ENCODE peak calls at places on chromosomes 16 and 17, in seven cellular contexts. One of them, this sample, is unnamed.

GRCh38 chr17:73371285-73371684 is 59.5 kb upstream of the CDC42EP4 start:
- DNase-seq in AG10803: peak
- DNase-seq in body of pancreas: no peak
- DNase-seq in endodermal cell: no peak
- DNase-seq in H1: no peak
- DNase-seq in A549: no peak
- DNase-seq in OCI-LY7: no peak
- DNase-seq in this sample: no peak

GRCh38 chr17:8954339-8954738 is 11.2 kb downstream of the PIK3R5 start:
- DNase-seq in H1: no peak
- DNase-seq in body of pancreas: no peak
- DNase-seq in A549: no peak
- DNase-seq in AG10803: no peak
- DNase-seq in OCI-LY7: peak
- DNase-seq in endodermal cell: peak
- DNase-seq in this sample: peak

GRCh38 chr17:36849871-36850348 is 87.4 kb upstream of the LHX1 start:
- DNase-seq in A549: peak
- DNase-seq in endodermal cell: peak
- DNase-seq in OCI-LY7: peak
- DNase-seq in AG10803: peak
- DNase-seq in H1: no peak
- DNase-seq in body of pancreas: no peak
- DNase-seq in this sample: no peak

GRCh38 chr17:64573214-64573613 is 66.4 kb downstream of the CEP95 start:
- DNase-seq in body of pancreas: no peak
- DNase-seq in endodermal cell: no peak
- DNase-seq in A549: no peak
- DNase-seq in H1: no peak
- DNase-seq in OCI-LY7: no peak
- DNase-seq in AG10803: no peak
- DNase-seq in this sample: no peak

GRCh38 chr17:47848198-47848513 is 2.8 kb downstream of the SP6 start:
- DNase-seq in OCI-LY7: no peak
- DNase-seq in AG10803: no peak
- DNase-seq in body of pancreas: no peak
- DNase-seq in A549: no peak
- DNase-seq in endodermal cell: no peak
- DNase-seq in H1: no peak
- DNase-seq in this sample: no peak

GRCh38 chr17:72193395-72194106 is 72.7 kb downstream of the SOX9 start:
- DNase-seq in body of pancreas: no peak
- DNase-seq in H1: no peak
- DNase-seq in A549: no peak
- DNase-seq in endodermal cell: peak
- DNase-seq in AG10803: peak
- DNase-seq in OCI-LY7: no peak
- DNase-seq in this sample: no peak

GRCh38 chr16:9687737-9688319 is 494.4 kb downstream of the GRIN2A start:
- DNase-seq in body of pancreas: no peak
- DNase-seq in endodermal cell: no peak
- DNase-seq in A549: no peak
- DNase-seq in AG10803: no peak
- DNase-seq in H1: no peak
- DNase-seq in OCI-LY7: no peak
- DNase-seq in this sample: no peak

GRCh38 chr17:55699178-55699865 is 23.3 kb downstream of the TMEM100 start:
- DNase-seq in AG10803: no peak
- DNase-seq in body of pancreas: no peak
- DNase-seq in endodermal cell: no peak
- DNase-seq in OCI-LY7: no peak
- DNase-seq in H1: no peak
- DNase-seq in A549: no peak
- DNase-seq in this sample: no peak

GRCh38 chr17:14772776-14773175 is 471.9 kb downstream of the HS3ST3B1 start:
- DNase-seq in A549: no peak
- DNase-seq in endodermal cell: no peak
- DNase-seq in body of pancreas: no peak
- DNase-seq in AG10803: no peak
- DNase-seq in OCI-LY7: no peak
- DNase-seq in H1: no peak
- DNase-seq in this sample: peak

GRCh38 chr17:59765038-59765437 is 57.6 kb downstream of the VMP1 start:
- DNase-seq in AG10803: no peak
- DNase-seq in body of pancreas: no peak
- DNase-seq in H1: no peak
- DNase-seq in A549: no peak
- DNase-seq in OCI-LY7: no peak
- DNase-seq in endodermal cell: peak
- DNase-seq in this sample: no peak

GRCh38 chr16:49116873-49117272 is 164.8 kb downstream of the CBLN1 start:
- DNase-seq in H1: no peak
- DNase-seq in OCI-LY7: no peak
- DNase-seq in A549: no peak
- DNase-seq in endodermal cell: no peak
- DNase-seq in body of pancreas: no peak
- DNase-seq in AG10803: no peak
- DNase-seq in this sample: no peak

GRCh38 chr17:31273511-31273910 is 23.5 kb downstream of the OMG start:
- DNase-seq in H1: no peak
- DNase-seq in endodermal cell: no peak
- DNase-seq in body of pancreas: no peak
- DNase-seq in OCI-LY7: no peak
- DNase-seq in A549: no peak
- DNase-seq in AG10803: no peak
- DNase-seq in this sample: no peak

GRCh38 chr17:21113706-21114105 is 13.1 kb upstream of the DHRS7B start:
- DNase-seq in body of pancreas: no peak
- DNase-seq in A549: no peak
- DNase-seq in H1: no peak
- DNase-seq in endodermal cell: no peak
- DNase-seq in AG10803: no peak
- DNase-seq in OCI-LY7: no peak
- DNase-seq in this sample: no peak

GRCh38 chr16:57556941-57557541 is 14.6 kb downstream of the ADGRG5 start:
- DNase-seq in endodermal cell: peak
- DNase-seq in AG10803: no peak
- DNase-seq in body of pancreas: no peak
- DNase-seq in H1: no peak
- DNase-seq in A549: no peak
- DNase-seq in OCI-LY7: no peak
- DNase-seq in this sample: no peak

GRCh38 chr16:3938843-3939624 is 58.5 kb upstream of the CREBBP start:
- DNase-seq in body of pancreas: peak
- DNase-seq in H1: peak
- DNase-seq in AG10803: peak
- DNase-seq in endodermal cell: peak
- DNase-seq in OCI-LY7: peak
- DNase-seq in A549: peak
- DNase-seq in this sample: peak

GRCh38 chr17:52737071-52737470 is 578.6 kb upstream of the CA10 start:
- DNase-seq in H1: no peak
- DNase-seq in OCI-LY7: no peak
- DNase-seq in endodermal cell: no peak
- DNase-seq in body of pancreas: no peak
- DNase-seq in A549: no peak
- DNase-seq in AG10803: no peak
- DNase-seq in this sample: no peak

GRCh38 chr17:34451313-34451712 is 88.3 kb upstream of the CCL1 start:
- DNase-seq in body of pancreas: no peak
- DNase-seq in AG10803: no peak
- DNase-seq in H1: no peak
- DNase-seq in OCI-LY7: no peak
- DNase-seq in A549: no peak
- DNase-seq in endodermal cell: no peak
- DNase-seq in this sample: no peak

DNA sequence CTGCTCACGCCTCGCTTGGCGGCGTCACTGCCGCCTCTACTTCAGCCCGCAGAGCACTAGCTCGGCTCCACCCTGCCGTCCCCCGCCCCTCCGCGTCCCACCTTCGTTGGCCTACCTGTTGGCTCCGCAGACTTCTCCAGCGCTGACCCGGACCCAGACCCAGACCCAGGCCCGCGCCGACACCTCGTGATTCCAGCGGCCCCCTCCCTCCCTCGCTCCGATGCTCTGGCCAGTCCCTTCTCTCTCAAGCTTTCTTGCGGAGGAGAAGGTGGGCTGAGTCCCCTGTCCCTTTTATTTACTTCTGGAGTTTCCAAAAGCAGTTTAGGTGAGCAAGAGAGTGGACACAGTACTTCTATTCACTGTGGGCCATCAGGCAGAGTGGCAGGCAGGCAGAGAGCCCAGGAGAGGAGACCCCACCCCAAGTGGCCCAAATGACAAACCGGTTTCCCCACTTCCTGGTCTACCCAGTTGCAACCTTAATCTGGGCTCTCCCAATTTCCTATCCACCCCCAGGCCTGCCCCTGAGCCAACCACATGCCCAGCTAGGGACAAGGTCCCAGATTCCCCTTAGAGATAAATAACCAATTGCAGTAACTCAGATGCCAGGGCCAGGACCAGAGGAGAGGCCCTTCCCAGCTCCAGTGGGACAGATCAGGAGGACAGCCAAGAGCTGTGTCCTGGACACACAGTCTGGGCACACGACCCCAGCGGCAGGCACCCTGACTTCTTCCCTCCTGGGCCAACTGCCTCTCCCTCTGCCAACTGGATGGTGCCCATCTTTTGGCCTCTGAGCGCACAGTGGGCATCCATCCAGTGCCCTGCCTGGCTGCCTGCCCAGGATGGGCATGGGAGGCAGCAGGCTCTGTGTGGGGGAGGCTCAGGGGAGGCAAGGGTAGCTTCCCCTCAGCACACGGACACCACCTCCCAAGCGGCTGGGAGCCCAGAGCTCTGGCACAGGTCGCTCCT is 1.2 kb upstream of the SRCIN1 start:
- DNase-seq in H1: no peak
- DNase-seq in body of pancreas: peak
- DNase-seq in OCI-LY7: no peak
- DNase-seq in A549: no peak
- DNase-seq in endodermal cell: peak
- DNase-seq in AG10803: no peak
- DNase-seq in this sample: no peak
- TF ChIP-seq CTCF in H1: no peak
- TF ChIP-seq CTCF in body of pancreas: no peak
- TF ChIP-seq CTCF in OCI-LY7: peak
- TF ChIP-seq CTCF in A549: peak
- TF ChIP-seq CTCF in endodermal cell: no peak
- TF ChIP-seq CTCF in AG10803: no peak
- TF ChIP-seq CTCF in this sample: peak

GRCh38 chr16:80707686-80708085 is 96.7 kb downstream of the CDYL2 start:
- DNase-seq in A549: no peak
- DNase-seq in endodermal cell: no peak
- DNase-seq in H1: no peak
- DNase-seq in OCI-LY7: no peak
- DNase-seq in AG10803: no peak
- DNase-seq in body of pancreas: no peak
- DNase-seq in this sample: no peak
- TF ChIP-seq CTCF in A549: no peak
- TF ChIP-seq CTCF in endodermal cell: no peak
- TF ChIP-seq CTCF in H1: no peak
- TF ChIP-seq CTCF in OCI-LY7: no peak
- TF ChIP-seq CTCF in AG10803: no peak
- TF ChIP-seq CTCF in body of pancreas: no peak
- TF ChIP-seq CTCF in this sample: no peak

GRCh38 chr17:76496464-76496863 is 4.8 kb downstream of the RHBDF2 start:
- DNase-seq in A549: no peak
- DNase-seq in body of pancreas: no peak
- DNase-seq in H1: no peak
- DNase-seq in AG10803: no peak
- DNase-seq in endodermal cell: no peak
- DNase-seq in OCI-LY7: no peak
- DNase-seq in this sample: no peak

GRCh38 chr17:76500074-76500744 is 1.0 kb downstream of the RHBDF2 start:
- DNase-seq in endodermal cell: no peak
- DNase-seq in AG10803: no peak
- DNase-seq in body of pancreas: no peak
- DNase-seq in H1: no peak
- DNase-seq in OCI-LY7: peak
- DNase-seq in A549: no peak
- DNase-seq in this sample: no peak

GRCh38 chr17:76498886-76499667 is 2.1 kb downstream of the RHBDF2 start:
- DNase-seq in H1: no peak
- DNase-seq in OCI-LY7: peak
- DNase-seq in AG10803: no peak
- DNase-seq in body of pancreas: no peak
- DNase-seq in endodermal cell: no peak
- DNase-seq in A549: no peak
- DNase-seq in this sample: no peak

GRCh38 chr17:76497699-76497978 is 3.6 kb downstream of the RHBDF2 start:
- DNase-seq in A549: no peak
- DNase-seq in OCI-LY7: no peak
- DNase-seq in H1: no peak
- DNase-seq in AG10803: no peak
- DNase-seq in body of pancreas: no peak
- DNase-seq in endodermal cell: no peak
- DNase-seq in this sample: no peak

GRCh38 chr17:76497979-76498885 is 3.0 kb downstream of the RHBDF2 start:
- DNase-seq in AG10803: peak
- DNase-seq in H1: peak
- DNase-seq in endodermal cell: peak
- DNase-seq in A549: peak
- DNase-seq in OCI-LY7: no peak
- DNase-seq in body of pancreas: peak
- DNase-seq in this sample: peak
- TF ChIP-seq CTCF in AG10803: no peak
- TF ChIP-seq CTCF in H1: no peak
- TF ChIP-seq CTCF in endodermal cell: no peak
- TF ChIP-seq CTCF in A549: no peak
- TF ChIP-seq CTCF in OCI-LY7: no peak
- TF ChIP-seq CTCF in body of pancreas: no peak
- TF ChIP-seq CTCF in this sample: no peak

DNA sequence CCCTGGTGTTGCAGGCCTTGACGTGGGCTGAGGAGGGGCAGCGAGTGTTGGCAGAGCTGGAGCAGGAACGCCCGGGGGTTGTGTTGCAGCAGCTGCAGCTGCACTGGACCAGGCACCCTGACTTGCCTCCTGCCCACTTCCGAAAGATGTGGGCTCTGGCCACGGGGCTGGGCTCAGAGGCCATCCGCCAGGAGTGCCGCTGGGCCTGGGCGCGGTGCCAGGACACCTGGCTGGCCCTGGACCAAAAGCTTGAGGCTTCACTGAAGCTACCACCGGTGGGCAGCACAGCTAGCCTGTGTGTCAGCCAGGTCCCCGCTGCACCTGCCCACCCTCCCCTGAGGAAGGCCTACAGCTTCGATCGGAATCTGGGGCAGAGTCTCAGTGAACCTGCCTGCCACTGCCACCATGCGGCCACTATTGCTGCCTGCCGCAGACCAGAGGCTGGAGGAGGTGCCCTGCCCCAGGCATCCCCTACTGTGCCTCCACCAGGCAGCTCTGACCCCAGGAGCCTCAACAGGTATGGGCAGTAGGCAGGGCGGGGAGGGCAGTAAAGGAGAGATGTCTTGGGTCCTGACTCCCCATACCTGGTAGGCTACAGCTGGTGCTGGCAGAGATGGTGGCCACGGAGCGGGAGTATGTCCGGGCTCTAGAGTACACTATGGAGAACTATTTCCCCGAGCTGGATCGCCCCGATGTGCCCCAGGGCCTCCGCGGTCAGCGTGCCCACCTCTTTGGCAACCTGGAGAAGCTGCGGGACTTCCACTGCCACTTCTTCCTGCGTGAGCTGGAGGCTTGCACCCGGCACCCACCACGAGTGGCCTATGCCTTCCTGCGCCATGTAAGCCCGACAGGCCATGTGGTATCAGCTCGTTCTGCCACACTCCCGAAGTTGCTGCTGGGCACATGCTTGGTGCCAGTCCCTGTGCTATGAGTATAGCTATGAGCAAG is 5.6 kb downstream of the PLEKHG4 start:
- DNase-seq in endodermal cell: peak
- DNase-seq in body of pancreas: peak
- DNase-seq in OCI-LY7: no peak
- DNase-seq in H1: peak
- DNase-seq in AG10803: no peak
- DNase-seq in A549: peak
- DNase-seq in this sample: no peak
- TF ChIP-seq CTCF in endodermal cell: peak
- TF ChIP-seq CTCF in body of pancreas: peak
- TF ChIP-seq CTCF in OCI-LY7: no peak
- TF ChIP-seq CTCF in H1: peak
- TF ChIP-seq CTCF in AG10803: peak
- TF ChIP-seq CTCF in A549: peak
- TF ChIP-seq CTCF in this sample: peak